ENCODE peak calls at places on chromosomes 6 and 20, in five cellular contexts. O is endodermal cell, T is IMR-90, W is heart right ventricle, E is A549. J is an unnamed sample.

GRCh38 chr6:1485678-1486077 is 96.3 kb downstream of the FOXF2 start:
- DNase-seq in E (peak), O (no peak), T (peak), W (no peak), J (no peak)

GRCh38 chr20:23344336-23344735 is 6.3 kb upstream of the NXT1 start:
- DNase-seq in E (no peak), W (no peak), O (no peak), T (no peak), J (no peak)

GRCh38 chr20:40961686-40962640 is 66.7 kb upstream of the TOP1 start:
- DNase-seq in T (peak), O (no peak), E (no peak), W (no peak), J (no peak)

GRCh38 chr6:90478278-90478677 is 108.6 kb downstream of the MAP3K7 start:
- DNase-seq in T (no peak), E (no peak), W (no peak), O (peak), J (no peak)

GRCh38 chr6:41176189-41176588 is 13.3 kb upstream of the TREM2 start:
- DNase-seq in T (no peak), W (no peak), O (peak), E (no peak), J (no peak)

GRCh38 chr6:104400844-104401243 is 458.9 kb downstream of the HACE1 start:
- DNase-seq in T (no peak), E (no peak), W (no peak), O (no peak), J (no peak)

GRCh38 chr6:74549746-74550145 is 656.1 kb downstream of the COL12A1 start:
- DNase-seq in W (no peak), E (no peak), O (peak), T (no peak), J (no peak)

GRCh38 chr6:134732761-134733160 is 217.1 kb downstream of the ALDH8A1 start:
- DNase-seq in O (no peak), W (no peak), E (no peak), T (peak), J (no peak)

GRCh38 chr6:8192067-8192466 is 89.7 kb upstream of the EEF1E1 start:
- DNase-seq in W (no peak), O (peak), T (no peak), E (no peak), J (no peak)

GRCh38 chr6:26432622-26433021 is 7.7 kb upstream of the BTN3A3 start:
- DNase-seq in E (no peak), T (peak), W (no peak), O (no peak), J (no peak)

GRCh38 chr6:72132851-72133250 is 246.5 kb downstream of the RIMS1 start:
- DNase-seq in O (no peak), E (no peak), T (no peak), W (no peak), J (no peak)

GRCh38 chr6:130671119-130672104 is 155.8 kb upstream of the SMLR1 start:
- DNase-seq in O (no peak), T (peak), W (peak), E (no peak), J (peak)

GRCh38 chr6:33694401-33694931 is 17.0 kb downstream of the UQCC2 start:
- DNase-seq in O (no peak), W (peak), E (no peak), T (peak), J (peak)

GRCh38 chr6:101146389-101146788 is 247.1 kb upstream of the GRIK2 start:
- DNase-seq in W (no peak), T (peak), E (no peak), O (no peak), J (no peak)

GRCh38 chr6:127210725-127211124 is 55.9 kb upstream of the RNF146 start:
- DNase-seq in T (no peak), E (no peak), W (no peak), O (no peak), J (no peak)

GRCh38 chr6:93496548-93496947 is 77.2 kb upstream of the EPHA7 start:
- DNase-seq in W (no peak), O (no peak), T (no peak), E (no peak), J (no peak)

GRCh38 chr20:14478126-14478525 is 140.7 kb upstream of the FLRT3 start:
- DNase-seq in T (no peak), E (no peak), W (no peak), O (no peak), J (no peak)

GRCh38 chr6:137224890-137225198 is 5.7 kb upstream of the IFNGR1 start:
- DNase-seq in O (no peak), W (no peak), E (no peak), T (no peak), J (no peak)

GRCh38 chr6:103405321-103405720 is 1454.4 kb downstream of the HACE1 start:
- DNase-seq in T (no peak), E (no peak), O (peak), W (no peak), J (no peak)

GRCh38 chr20:17627101-17627950 is 54.7 kb downstream of the RRBP1 start:
- DNase-seq in W (no peak), O (no peak), T (no peak), E (no peak), J (peak)

GRCh38 chr6:133693565-133693964 is 195.3 kb upstream of the TCF21 start:
- DNase-seq in W (no peak), E (no peak), T (no peak), O (no peak), J (no peak)

GRCh38 chr6:130467146-130467545 is 101.3 kb downstream of the TMEM200A start:
- DNase-seq in E (no peak), T (no peak), O (no peak), W (no peak), J (no peak)

GRCh38 chr6:66173587-66173986 is 466.6 kb upstream of the EYS start:
- DNase-seq in O (no peak), W (no peak), T (no peak), E (no peak), J (no peak)

GRCh38 chr20:12984069-12984765 is 24.6 kb upstream of the SPTLC3 start:
- DNase-seq in T (no peak), W (no peak), O (no peak), E (no peak), J (no peak)

GRCh38 chr6:43768983-43769525 is 957 bp upstream of the VEGFA start:
- DNase-seq in E (no peak), W (peak), T (peak), O (no peak), J (peak)

GRCh38 chr6:35489995-35490791 is 6.7 kb downstream of the TEAD3 start:
- DNase-seq in W (peak), T (peak), O (peak), E (no peak), J (peak)

DNA sequence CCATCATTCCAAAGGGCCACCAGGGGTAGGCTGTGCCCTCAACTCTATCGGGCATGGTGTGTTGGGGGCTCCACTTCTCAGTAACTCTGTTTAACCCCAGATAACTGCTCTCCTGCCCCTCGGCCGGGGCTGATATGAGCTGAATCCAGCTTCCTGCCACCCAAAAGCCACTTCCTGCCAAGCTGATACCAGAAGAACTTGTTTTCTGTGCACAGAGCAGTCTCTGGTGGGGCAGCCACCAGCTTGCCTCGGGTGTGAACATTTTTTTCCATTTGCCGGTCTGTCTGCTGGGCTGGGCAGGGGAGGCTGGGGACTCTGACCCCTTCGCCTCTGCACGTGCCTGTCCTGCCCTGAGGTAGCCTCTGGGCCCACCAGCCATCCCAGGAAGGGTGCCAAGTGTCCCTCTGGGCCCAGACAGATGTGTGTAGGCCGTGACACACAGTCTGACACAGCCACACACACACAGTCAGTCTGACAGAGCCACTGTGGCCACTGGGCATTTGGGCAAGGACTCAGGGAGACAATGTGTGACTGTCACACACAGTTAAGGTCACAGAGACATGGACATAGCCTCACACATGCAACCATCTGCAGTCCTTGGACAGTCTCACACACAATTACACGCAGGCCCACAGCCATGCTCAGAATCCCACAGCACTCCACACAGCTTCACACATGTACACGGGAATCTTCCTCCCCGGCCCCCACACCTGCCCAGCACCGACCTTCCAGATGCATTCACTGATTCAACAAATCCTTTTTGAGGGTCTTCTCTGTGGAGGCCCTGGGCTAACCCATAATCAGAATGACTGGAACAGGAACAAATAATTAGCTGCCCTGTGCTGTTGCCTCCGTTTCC is 45.1 kb downstream of the NOL4L start:
- DNase-seq in O (peak), W (no peak), T (no peak), E (no peak), J (peak)
- H3K27ac ChIP-seq in O (no peak), W (no peak), T (no peak), E (no peak), J (no peak)

GRCh38 chr6:30264731-30265130 is 51.5 kb upstream of the TRIM26 start:
- DNase-seq in T (peak), W (no peak), E (no peak), O (no peak), J (no peak)

GRCh38 chr6:30258204-30258603 is 45.0 kb upstream of the TRIM26 start:
- DNase-seq in E (no peak), T (no peak), O (no peak), W (no peak), J (no peak)

GRCh38 chr6:30260036-30260504 is 46.9 kb upstream of the TRIM26 start:
- DNase-seq in T (no peak), E (no peak), O (peak), W (peak), J (peak)

GRCh38 chr6:30263734-30264133 is 50.5 kb upstream of the TRIM26 start:
- DNase-seq in O (no peak), W (no peak), T (peak), E (no peak), J (no peak)

DNA sequence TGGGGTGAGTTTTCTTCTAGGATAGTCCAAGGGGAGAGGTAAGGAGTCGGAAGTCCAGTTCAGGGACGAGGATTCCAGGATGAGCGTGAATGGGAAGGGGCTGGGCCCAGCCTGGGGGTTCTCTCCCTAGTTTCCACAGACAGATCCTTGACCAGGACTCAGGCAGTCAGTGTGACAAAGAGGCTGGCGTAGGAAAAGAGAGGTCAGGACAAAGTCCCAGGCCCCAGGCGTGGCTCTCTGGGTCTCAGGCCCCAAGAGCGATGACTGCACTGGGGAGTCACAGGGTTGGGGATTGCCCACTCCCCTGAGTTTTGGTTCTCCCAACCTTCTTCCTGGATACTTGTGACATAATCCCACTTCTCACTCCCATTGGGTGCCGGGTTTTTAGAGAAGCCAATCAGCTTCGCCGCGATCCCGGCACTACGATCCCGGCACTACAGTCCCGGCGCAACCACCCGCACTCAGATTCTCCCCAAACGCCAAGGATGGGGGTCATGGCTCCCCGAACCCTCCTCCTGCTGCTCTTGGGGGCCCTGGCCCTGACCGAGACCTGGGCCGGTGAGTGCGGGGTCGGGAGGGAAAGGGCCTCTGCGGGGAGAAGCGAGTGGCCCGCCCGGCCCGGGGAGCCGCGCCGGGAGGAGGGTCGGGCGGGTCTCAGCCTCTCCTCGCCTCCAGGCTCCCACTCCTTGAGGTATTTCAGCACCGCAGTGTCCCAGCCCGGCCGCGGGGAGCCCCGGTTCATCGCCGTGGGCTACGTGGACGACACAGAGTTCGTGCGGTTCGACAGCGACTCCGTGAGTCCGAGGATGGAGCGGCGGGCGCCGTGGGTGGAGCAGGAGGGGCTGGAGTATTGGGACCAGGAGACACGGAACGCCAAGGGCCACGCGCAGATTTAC is 46.2 kb upstream of the TRIM26 start:
- DNase-seq in O (peak), T (peak), W (peak), E (peak), J (peak)
- H3K4me3 ChIP-seq in O (peak), T (peak), W (peak), E (peak), J (peak)

DNA sequence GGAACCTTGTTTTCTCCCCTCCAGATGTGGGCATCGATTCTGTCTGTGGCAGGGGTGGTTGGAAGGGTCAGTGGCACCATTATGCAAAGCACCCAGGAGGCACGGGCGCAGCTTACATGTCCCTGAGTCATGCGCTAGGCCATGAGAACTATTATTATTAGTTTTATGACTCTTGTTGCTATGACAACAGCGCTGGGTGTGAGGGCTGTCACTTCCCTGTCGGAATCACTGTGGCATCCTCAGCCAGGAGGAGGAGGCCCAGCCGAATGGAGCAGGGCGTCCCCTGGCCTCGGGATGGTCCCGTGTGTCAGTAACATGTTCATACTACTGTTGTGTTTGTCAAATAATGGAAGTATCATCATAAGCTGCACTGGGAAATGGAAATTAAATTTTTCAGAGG is 247.8 kb downstream of the CDH4 start:
- DNase-seq in W (no peak), T (peak), O (no peak), E (no peak), J (no peak)
- H3K27ac ChIP-seq in W (no peak), T (no peak), O (no peak), E (no peak), J (no peak)

GRCh38 chr6:11221623-11222384 is 10.7 kb downstream of the NEDD9 start:
- DNase-seq in W (no peak), O (no peak), E (no peak), T (no peak), J (no peak)
- H3K4me3 ChIP-seq in W (no peak), O (no peak), E (peak), T (no peak), J (no peak)

GRCh38 chr6:37985355-37985754 is 165.8 kb downstream of the ZFAND3 start:
- DNase-seq in O (no peak), E (no peak), T (no peak), W (no peak), J (no peak)

GRCh38 chr6:37988696-37989095 is 169.2 kb downstream of the ZFAND3 start:
- DNase-seq in O (no peak), E (no peak), W (no peak), T (no peak), J (no peak)

GRCh38 chr6:37987008-37987407 is 167.5 kb downstream of the ZFAND3 start:
- DNase-seq in W (no peak), E (peak), O (no peak), T (peak), J (no peak)

GRCh38 chr6:37987559-37987958 is 168.0 kb downstream of the ZFAND3 start:
- DNase-seq in W (no peak), T (no peak), O (no peak), E (no peak), J (no peak)

GRCh38 chr6:37988131-37988530 is 168.6 kb downstream of the ZFAND3 start:
- DNase-seq in O (no peak), W (no peak), E (no peak), T (peak), J (no peak)
- H3K27ac ChIP-seq in O (no peak), W (no peak), E (no peak), T (no peak), J (no peak)

J was measured in right cardiac atrium.